ENCODE peak calls at places on chromosomes 11 and 22, in six cellular contexts. One of them, this sample, is unnamed.

GRCh38 chr22:40009231-40009769 is 14.5 kb downstream of the FAM83F start:
- DNase-seq in HCT116: no peak
- DNase-seq in right atrium auricular region: no peak
- DNase-seq in lower leg skin: no peak
- DNase-seq in uterus: no peak
- DNase-seq in progenitor cell of endocrine pancreas: no peak
- DNase-seq in this sample: no peak

GRCh38 chr22:37559901-37560681 is at the start of gene CDC42EP1:
- DNase-seq in HCT116: no peak
- DNase-seq in right atrium auricular region: no peak
- DNase-seq in lower leg skin: no peak
- DNase-seq in uterus: no peak
- DNase-seq in progenitor cell of endocrine pancreas: peak
- DNase-seq in this sample: peak

GRCh38 chr11:94469416-94469815 is 24.2 kb downstream of the MRE11 start:
- DNase-seq in HCT116: no peak
- DNase-seq in right atrium auricular region: no peak
- DNase-seq in lower leg skin: no peak
- DNase-seq in uterus: no peak
- DNase-seq in progenitor cell of endocrine pancreas: no peak
- DNase-seq in this sample: no peak

GRCh38 chr11:117220999-117221774 is 10.7 kb downstream of the PCSK7 start:
- DNase-seq in HCT116: no peak
- DNase-seq in right atrium auricular region: no peak
- DNase-seq in lower leg skin: no peak
- DNase-seq in uterus: peak
- DNase-seq in progenitor cell of endocrine pancreas: no peak
- DNase-seq in this sample: peak

GRCh38 chr11:567036-567628 is 6.4 kb downstream of the RASSF7 start:
- DNase-seq in HCT116: no peak
- DNase-seq in right atrium auricular region: no peak
- DNase-seq in lower leg skin: no peak
- DNase-seq in uterus: peak
- DNase-seq in progenitor cell of endocrine pancreas: no peak
- DNase-seq in this sample: peak

GRCh38 chr11:34750692-34751405 is 130.0 kb downstream of the EHF start:
- DNase-seq in HCT116: no peak
- DNase-seq in right atrium auricular region: no peak
- DNase-seq in lower leg skin: no peak
- DNase-seq in uterus: no peak
- DNase-seq in progenitor cell of endocrine pancreas: no peak
- DNase-seq in this sample: no peak

GRCh38 chr11:70517996-70518907 is 119.9 kb downstream of the CTTN start:
- DNase-seq in HCT116: no peak
- DNase-seq in right atrium auricular region: no peak
- DNase-seq in lower leg skin: no peak
- DNase-seq in uterus: no peak
- DNase-seq in progenitor cell of endocrine pancreas: no peak
- DNase-seq in this sample: no peak

GRCh38 chr11:6682591-6682935 is 577 bp downstream of the MRPL17 start:
- DNase-seq in HCT116: no peak
- DNase-seq in right atrium auricular region: no peak
- DNase-seq in lower leg skin: no peak
- DNase-seq in uterus: no peak
- DNase-seq in progenitor cell of endocrine pancreas: no peak
- DNase-seq in this sample: no peak

GRCh38 chr11:14644396-14645246 is 1.0 kb downstream of the PDE3B start:
- DNase-seq in HCT116: peak
- DNase-seq in right atrium auricular region: no peak
- DNase-seq in lower leg skin: no peak
- DNase-seq in uterus: no peak
- DNase-seq in progenitor cell of endocrine pancreas: peak
- DNase-seq in this sample: peak

GRCh38 chr22:26168199-26168915 is 905 bp upstream of the SEZ6L start:
- DNase-seq in HCT116: no peak
- DNase-seq in right atrium auricular region: no peak
- DNase-seq in lower leg skin: no peak
- DNase-seq in uterus: no peak
- DNase-seq in progenitor cell of endocrine pancreas: no peak
- DNase-seq in this sample: no peak

GRCh38 chr11:105719073-105719846 is 109.4 kb downstream of the GRIA4 start:
- DNase-seq in HCT116: peak
- DNase-seq in right atrium auricular region: no peak
- DNase-seq in lower leg skin: no peak
- DNase-seq in uterus: no peak
- DNase-seq in progenitor cell of endocrine pancreas: no peak
- DNase-seq in this sample: no peak

GRCh38 chr22:46863794-46864193 is 101.3 kb downstream of the TBC1D22A start:
- DNase-seq in HCT116: no peak
- DNase-seq in right atrium auricular region: no peak
- DNase-seq in lower leg skin: no peak
- DNase-seq in uterus: no peak
- DNase-seq in progenitor cell of endocrine pancreas: no peak
- DNase-seq in this sample: no peak

GRCh38 chr22:46665151-46665695 is 45.0 kb downstream of the GRAMD4 start:
- DNase-seq in HCT116: no peak
- DNase-seq in right atrium auricular region: no peak
- DNase-seq in lower leg skin: no peak
- DNase-seq in uterus: no peak
- DNase-seq in progenitor cell of endocrine pancreas: no peak
- DNase-seq in this sample: no peak

GRCh38 chr11:130088217-130088616 is 18.5 kb downstream of the APLP2 start:
- DNase-seq in HCT116: no peak
- DNase-seq in right atrium auricular region: no peak
- DNase-seq in lower leg skin: no peak
- DNase-seq in uterus: no peak
- DNase-seq in progenitor cell of endocrine pancreas: no peak
- DNase-seq in this sample: no peak

GRCh38 chr11:103536335-103536722 is 427.1 kb downstream of the DYNC2H1 start:
- DNase-seq in HCT116: no peak
- DNase-seq in right atrium auricular region: no peak
- DNase-seq in lower leg skin: no peak
- DNase-seq in uterus: no peak
- DNase-seq in progenitor cell of endocrine pancreas: no peak
- DNase-seq in this sample: no peak

GRCh38 chr11:112886707-112887370 is 74.4 kb upstream of the NCAM1 start:
- DNase-seq in HCT116: no peak
- DNase-seq in right atrium auricular region: no peak
- DNase-seq in lower leg skin: no peak
- DNase-seq in uterus: no peak
- DNase-seq in progenitor cell of endocrine pancreas: no peak
- DNase-seq in this sample: no peak

GRCh38 chr22:30444632-30445437 is 19.3 kb downstream of the MTFP1 start:
- DNase-seq in HCT116: peak
- DNase-seq in right atrium auricular region: no peak
- DNase-seq in lower leg skin: no peak
- DNase-seq in uterus: no peak
- DNase-seq in progenitor cell of endocrine pancreas: peak
- DNase-seq in this sample: no peak

DNA sequence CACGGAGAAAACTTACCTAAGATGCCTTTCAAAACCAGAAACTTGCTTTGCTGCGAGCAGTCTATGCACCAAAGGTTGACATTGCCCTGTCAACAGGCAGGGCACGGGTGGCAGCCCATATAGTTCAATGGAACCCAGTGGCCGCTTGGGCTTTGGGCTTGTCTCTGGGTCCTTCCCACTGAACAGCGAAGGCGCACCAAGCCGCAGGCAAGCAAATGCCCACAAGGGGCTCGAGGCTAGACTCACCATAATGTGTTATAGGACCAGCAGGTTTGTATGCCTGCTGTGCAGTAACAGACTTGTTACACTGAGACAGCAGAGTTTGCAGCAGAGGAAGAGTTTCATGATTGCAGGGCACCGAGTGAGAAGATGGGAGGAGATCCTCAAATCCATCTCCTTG is 20.3 kb downstream of the CLDN5 start:
- DNase-seq in HCT116: no peak
- DNase-seq in right atrium auricular region: no peak
- DNase-seq in lower leg skin: no peak
- DNase-seq in uterus: no peak
- DNase-seq in progenitor cell of endocrine pancreas: no peak
- DNase-seq in this sample: no peak
- TF ChIP-seq CTCF in HCT116: no peak
- TF ChIP-seq CTCF in right atrium auricular region: no peak
- TF ChIP-seq CTCF in lower leg skin: no peak
- TF ChIP-seq CTCF in uterus: no peak
- TF ChIP-seq CTCF in progenitor cell of endocrine pancreas: peak
- TF ChIP-seq CTCF in this sample: no peak

GRCh38 chr11:108664241-108664640 is 628 bp upstream of the DDX10 start:
- DNase-seq in HCT116: no peak
- DNase-seq in right atrium auricular region: no peak
- DNase-seq in lower leg skin: no peak
- DNase-seq in uterus: peak
- DNase-seq in progenitor cell of endocrine pancreas: no peak
- DNase-seq in this sample: peak

GRCh38 chr11:108663154-108663877 is 1.6 kb upstream of the DDX10 start:
- DNase-seq in HCT116: no peak
- DNase-seq in right atrium auricular region: no peak
- DNase-seq in lower leg skin: no peak
- DNase-seq in uterus: no peak
- DNase-seq in progenitor cell of endocrine pancreas: no peak
- DNase-seq in this sample: no peak

GRCh38 chr11:108666373-108666772 is 1.5 kb downstream of the DDX10 start:
- DNase-seq in HCT116: no peak
- DNase-seq in right atrium auricular region: no peak
- DNase-seq in lower leg skin: no peak
- DNase-seq in uterus: no peak
- DNase-seq in progenitor cell of endocrine pancreas: no peak
- DNase-seq in this sample: no peak

GRCh38 chr11:108662700-108663099 is 2.2 kb upstream of the DDX10 start:
- DNase-seq in HCT116: no peak
- DNase-seq in right atrium auricular region: no peak
- DNase-seq in lower leg skin: no peak
- DNase-seq in uterus: no peak
- DNase-seq in progenitor cell of endocrine pancreas: no peak
- DNase-seq in this sample: no peak

DNA sequence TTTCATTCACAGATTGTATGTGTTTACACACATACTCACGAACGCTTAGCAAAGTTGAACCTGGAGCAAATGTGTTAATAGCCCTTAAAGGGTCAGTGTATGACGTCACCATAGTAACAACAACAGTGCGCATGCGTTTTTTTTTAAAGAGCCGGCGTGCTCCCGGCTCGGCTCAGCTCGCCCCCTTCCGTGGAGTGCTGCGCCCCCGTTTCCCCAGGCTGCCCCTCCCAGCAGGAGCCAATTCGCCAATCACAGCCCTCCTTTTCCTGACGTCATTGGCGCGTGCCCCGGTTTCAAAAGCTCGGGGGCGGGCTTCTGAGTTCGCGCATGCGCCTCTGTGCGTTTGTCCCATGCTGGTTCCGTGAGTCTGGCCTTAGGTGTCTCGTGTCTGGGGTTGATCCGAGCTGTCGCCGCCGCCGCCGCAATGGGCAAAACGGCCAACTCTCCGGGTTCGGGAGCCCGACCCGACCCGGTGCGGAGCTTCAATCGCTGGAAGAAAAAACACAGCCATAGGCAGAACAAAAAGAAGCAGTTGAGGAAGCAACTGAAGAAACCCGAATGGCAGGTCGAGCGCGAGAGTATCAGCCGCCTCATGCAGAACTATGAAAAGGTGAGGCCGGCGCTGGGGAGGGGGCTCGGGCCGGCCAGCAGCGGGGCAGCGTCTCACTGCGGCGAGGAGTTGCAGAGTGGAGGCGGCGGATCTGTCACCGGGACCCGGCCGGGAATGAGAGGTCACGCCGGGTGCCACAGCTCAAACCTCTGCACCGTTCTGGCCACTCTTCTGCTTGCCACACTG is at the start of gene DDX10:
- DNase-seq in HCT116: peak
- DNase-seq in right atrium auricular region: peak
- DNase-seq in lower leg skin: peak
- DNase-seq in uterus: peak
- DNase-seq in progenitor cell of endocrine pancreas: peak
- DNase-seq in this sample: peak
- TF ChIP-seq CTCF in HCT116: no peak
- TF ChIP-seq CTCF in right atrium auricular region: no peak
- TF ChIP-seq CTCF in lower leg skin: no peak
- TF ChIP-seq CTCF in uterus: peak
- TF ChIP-seq CTCF in progenitor cell of endocrine pancreas: no peak
- TF ChIP-seq CTCF in this sample: no peak

GRCh38 chr11:123642435-123642834 is 12.0 kb downstream of the SCN3B start:
- DNase-seq in HCT116: no peak
- DNase-seq in right atrium auricular region: no peak
- DNase-seq in lower leg skin: no peak
- DNase-seq in uterus: no peak
- DNase-seq in progenitor cell of endocrine pancreas: no peak
- DNase-seq in this sample: no peak

GRCh38 chr11:123645576-123645975 is 8.8 kb downstream of the SCN3B start:
- DNase-seq in HCT116: no peak
- DNase-seq in right atrium auricular region: no peak
- DNase-seq in lower leg skin: no peak
- DNase-seq in uterus: no peak
- DNase-seq in progenitor cell of endocrine pancreas: no peak
- DNase-seq in this sample: no peak

GRCh38 chr11:123640029-123640428 is 14.4 kb downstream of the SCN3B start:
- DNase-seq in HCT116: no peak
- DNase-seq in right atrium auricular region: no peak
- DNase-seq in lower leg skin: no peak
- DNase-seq in uterus: no peak
- DNase-seq in progenitor cell of endocrine pancreas: no peak
- DNase-seq in this sample: no peak

GRCh38 chr11:123641495-123641840 is 13.0 kb downstream of the SCN3B start:
- DNase-seq in HCT116: no peak
- DNase-seq in right atrium auricular region: no peak
- DNase-seq in lower leg skin: no peak
- DNase-seq in uterus: no peak
- DNase-seq in progenitor cell of endocrine pancreas: no peak
- DNase-seq in this sample: no peak

DNA sequence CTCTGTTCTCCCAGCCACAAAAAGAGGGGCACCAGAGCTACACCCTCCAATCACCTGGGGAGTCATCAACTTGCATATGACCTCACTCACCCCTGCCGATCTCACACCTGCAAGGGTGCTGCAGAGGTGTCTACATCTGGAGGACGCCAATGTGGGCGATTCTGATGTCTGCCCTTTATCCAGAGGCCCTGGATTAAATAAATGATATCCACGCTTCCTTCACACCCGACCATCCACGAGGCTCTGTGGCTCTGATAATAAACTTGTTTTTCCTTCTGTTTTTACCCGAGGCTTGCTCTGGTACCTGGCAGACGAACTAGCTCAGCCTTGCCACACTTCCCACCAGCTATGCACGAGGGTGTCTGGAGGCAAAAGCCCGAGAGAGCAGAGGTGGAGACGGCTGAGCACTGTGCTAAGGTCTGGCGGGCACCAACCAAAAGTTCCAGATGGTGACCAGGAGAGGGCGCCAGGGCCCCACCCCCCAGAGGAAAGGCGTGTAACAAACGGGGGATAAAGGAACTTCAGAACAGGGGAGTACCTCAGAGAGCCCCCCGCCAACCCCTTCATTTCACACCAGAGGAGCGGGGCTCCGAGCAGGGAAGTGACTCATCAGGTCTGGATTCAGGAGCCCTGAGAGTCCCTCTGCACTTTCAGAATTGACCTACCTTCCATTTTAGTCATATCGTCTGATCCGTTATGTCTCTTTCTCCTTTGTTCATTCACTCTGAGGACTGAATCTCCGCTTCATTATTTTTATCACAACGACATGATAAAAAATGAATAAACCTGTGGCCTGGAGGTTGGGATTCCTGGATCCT is 13.5 kb downstream of the SCN3B start:
- DNase-seq in HCT116: no peak
- DNase-seq in right atrium auricular region: no peak
- DNase-seq in lower leg skin: no peak
- DNase-seq in uterus: no peak
- DNase-seq in progenitor cell of endocrine pancreas: peak
- DNase-seq in this sample: no peak
- TF ChIP-seq CTCF in HCT116: peak
- TF ChIP-seq CTCF in right atrium auricular region: peak
- TF ChIP-seq CTCF in lower leg skin: no peak
- TF ChIP-seq CTCF in uterus: peak
- TF ChIP-seq CTCF in progenitor cell of endocrine pancreas: peak
- TF ChIP-seq CTCF in this sample: peak

GRCh38 chr11:96054870-96055705 is 131.2 kb upstream of the MTMR2 start:
- DNase-seq in HCT116: peak
- DNase-seq in right atrium auricular region: no peak
- DNase-seq in lower leg skin: no peak
- DNase-seq in uterus: no peak
- DNase-seq in progenitor cell of endocrine pancreas: no peak
- DNase-seq in this sample: no peak
- TF ChIP-seq CTCF in HCT116: peak
- TF ChIP-seq CTCF in right atrium auricular region: peak
- TF ChIP-seq CTCF in lower leg skin: no peak
- TF ChIP-seq CTCF in uterus: peak
- TF ChIP-seq CTCF in progenitor cell of endocrine pancreas: peak
- TF ChIP-seq CTCF in this sample: peak